ENCODE peak calls at places on chromosomes 13 and 19, in eight cellular contexts. E is EL; K is activated CD8-positive, alpha-beta memory T cell treated with anti-CD3 and anti-CD28 coated beads, Interleukin-2, amount 50 U/mL, for 48 hours; L is stimulated activated CD4-positive, alpha-beta T cell treated with anti-CD3 and anti-CD28 coated beads, Interleukin-12 subunit alpha, Interleukin-12 subunit beta, amount 100 ng/mL, for 48 hours; S is activated naive CD8-positive, alpha-beta T cell treated with anti-CD3 and anti-CD28 coated beads, Interleukin-2, amount 50 U/mL, for 24 hours; D is uterus; A is COR-L47; G is stimulated activated effector memory CD8-positive, alpha-beta T cell treated with anti-CD3 and anti-CD28 coated beads, Interleukin-12 subunit alpha, Interleukin-12 subunit beta, amount 100 ng/mL, for 72 hours. I is an unnamed sample.
A peak's percentile ranks its signal among the peaks of the same experiment; 100 is the strongest.

GRCh38 chr19:49295208-49295880 is 29.6 kb downstream of the SLC6A16 start:
- DNase-seq in E (no peak), K (no peak), L (no peak), S (no peak), D (no peak), A (no peak), G (no peak), I (no peak)

GRCh38 chr19:35644987-35645679 is 3.0 kb upstream of the COX6B1 start:
- DNase-seq in E (peak; percentile 75), K (peak; percentile 94), L (peak; percentile 84), S (peak; percentile 93), D (peak; percentile 93), A (no peak), G (peak; percentile 87), I (peak; percentile 11)

GRCh38 chr13:26601669-26602068 is 44.2 kb downstream of the WASF3 start:
- DNase-seq in E (peak; percentile 82), K (no peak), L (no peak), S (no peak), D (no peak), A (peak; percentile 45), G (no peak), I (no peak)

GRCh38 chr13:40777166-40777956 is 6.4 kb upstream of the MRPS31 start:
- DNase-seq in E (peak; percentile 61), K (no peak), L (no peak), S (peak; percentile 43), D (peak; percentile 41), A (peak; percentile 35), G (peak; percentile 79), I (no peak)

GRCh38 chr19:409006-409514 is at the start of gene C2CD4C:
- DNase-seq in E (peak; percentile 16), K (peak; percentile 64), L (peak; percentile 18), S (peak; percentile 40), D (no peak), A (peak; percentile 43), G (no peak), I (no peak)

GRCh38 chr19:38989066-38989605 is 13.6 kb upstream of the FBXO17 start:
- DNase-seq in E (peak; percentile 22), K (no peak), L (no peak), S (no peak), D (no peak), A (no peak), G (no peak), I (no peak)

GRCh38 chr13:46475586-46475991 is 77.4 kb upstream of the LRCH1 start:
- DNase-seq in E (peak; percentile 43), K (no peak), L (no peak), S (no peak), D (no peak), A (no peak), G (no peak), I (no peak)

GRCh38 chr19:51698296-51698695 is 5.2 kb downstream of the SPACA6 start:
- DNase-seq in E (peak; percentile 55), K (no peak), L (no peak), S (no peak), D (no peak), A (no peak), G (no peak), I (no peak)

GRCh38 chr19:13060964-13061927 is 41.4 kb downstream of the LYL1 start:
- DNase-seq in E (peak; percentile 76), K (peak; percentile 92), L (peak; percentile 77), S (peak; percentile 86), D (peak; percentile 83), A (peak; percentile 71), G (peak; percentile 90), I (peak; percentile 38)

GRCh38 chr19:35395762-35396199 is 24.9 kb downstream of the GPR42 start:
- DNase-seq in E (no peak), K (no peak), L (no peak), S (no peak), D (no peak), A (no peak), G (no peak), I (no peak)

GRCh38 chr19:10086032-10086903 is at the start of gene SHFL:
- DNase-seq in E (peak; percentile 84), K (peak; percentile 89), L (peak; percentile 72), S (peak; percentile 85), D (peak; percentile 72), A (peak; percentile 49), G (peak; percentile 92), I (peak; percentile 79)

GRCh38 chr13:54241719-54242118 is 1213.1 kb downstream of the OLFM4 start:
- DNase-seq in E (no peak), K (no peak), L (no peak), S (no peak), D (no peak), A (peak; percentile 88), G (no peak), I (no peak)

GRCh38 chr19:30596268-30596667 is 224.1 kb downstream of the ZNF536 start:
- DNase-seq in E (no peak), K (no peak), L (no peak), S (no peak), D (no peak), A (no peak), G (no peak), I (no peak)

GRCh38 chr13:73335938-73336337 is 277.1 kb downstream of the KLF5 start:
- DNase-seq in E (no peak), K (no peak), L (no peak), S (no peak), D (no peak), A (no peak), G (no peak), I (no peak)